ENCODE peak calls at places on chromosome 19, in six cellular contexts. D is stomach, W is GM23338, B is PC-9, E is sigmoid colon, G is brain microvascular endothelial cell. L is an unnamed sample.

GRCh38 chr19:47002106-47002766 is 17.4 kb upstream of the NPAS1 start:
- DNase-seq in D (peak), W (peak), B (no peak), E (no peak), G (no peak), L (no peak)

GRCh38 chr19:38684078-38684861 is 36.8 kb downstream of the ACTN4 start:
- DNase-seq in D (peak), W (no peak), B (peak), E (peak), G (peak), L (peak)

GRCh38 chr19:681029-681626 is 4.9 kb downstream of the FSTL3 start:
- DNase-seq in D (peak), W (peak), B (no peak), E (peak), G (no peak), L (no peak)

GRCh38 chr19:58054792-58055482 is 4.1 kb upstream of the ZNF135 start:
- DNase-seq in D (no peak), W (peak), B (no peak), E (no peak), G (peak), L (no peak)

GRCh38 chr19:58558623-58559274 is 338 bp upstream of the UBE2M start:
- DNase-seq in D (peak), W (peak), B (no peak), E (peak), G (peak), L (peak)

GRCh38 chr19:3743486-3743885 is 18.0 kb downstream of the APBA3 start:
- DNase-seq in D (no peak), W (peak), B (no peak), E (no peak), G (peak), L (no peak)

GRCh38 chr19:45114116-45114515 is 21.1 kb downstream of the PPP1R37 start:
- DNase-seq in D (no peak), W (no peak), B (no peak), E (no peak), G (no peak), L (no peak)

GRCh38 chr19:8504171-8504570 is 1.7 kb upstream of the PRAM1 start:
- DNase-seq in D (no peak), W (no peak), B (no peak), E (no peak), G (no peak), L (no peak)

GRCh38 chr19:4012092-4012974 is 4.8 kb downstream of the PIAS4 start:
- DNase-seq in D (peak), W (no peak), B (no peak), E (peak), G (no peak), L (peak)

GRCh38 chr19:6481541-6482342 is at the start of gene DENND1C:
- DNase-seq in D (peak), W (peak), B (no peak), E (no peak), G (no peak), L (no peak)

GRCh38 chr19:6352381-6353165 is 8.8 kb upstream of the CLPP start:
- DNase-seq in D (no peak), W (no peak), B (peak), E (no peak), G (no peak), L (no peak)

GRCh38 chr19:4014541-4015491 is 7.3 kb downstream of the PIAS4 start:
- DNase-seq in D (peak), W (peak), B (no peak), E (peak), G (no peak), L (no peak)

GRCh38 chr19:41869374-41869955 is 7.6 kb upstream of the CD79A start:
- DNase-seq in D (no peak), W (no peak), B (peak), E (no peak), G (no peak), L (no peak)

GRCh38 chr19:54114340-54114826 is 1.1 kb downstream of the TFPT start:
- DNase-seq in D (peak), W (peak), B (no peak), E (no peak), G (peak), L (no peak)

GRCh38 chr19:16836906-16837362 is 7.7 kb downstream of the SIN3B start:
- DNase-seq in D (no peak), W (no peak), B (no peak), E (no peak), G (no peak), L (no peak)

GRCh38 chr19:50511069-50511822 is at the start of gene JOSD2:
- DNase-seq in D (peak), W (peak), B (peak), E (peak), G (peak), L (peak)
- TF ChIP-seq CTCF in D (no peak), W (no peak), B (no peak), E (no peak), G (no peak), L (no peak)

DNA sequence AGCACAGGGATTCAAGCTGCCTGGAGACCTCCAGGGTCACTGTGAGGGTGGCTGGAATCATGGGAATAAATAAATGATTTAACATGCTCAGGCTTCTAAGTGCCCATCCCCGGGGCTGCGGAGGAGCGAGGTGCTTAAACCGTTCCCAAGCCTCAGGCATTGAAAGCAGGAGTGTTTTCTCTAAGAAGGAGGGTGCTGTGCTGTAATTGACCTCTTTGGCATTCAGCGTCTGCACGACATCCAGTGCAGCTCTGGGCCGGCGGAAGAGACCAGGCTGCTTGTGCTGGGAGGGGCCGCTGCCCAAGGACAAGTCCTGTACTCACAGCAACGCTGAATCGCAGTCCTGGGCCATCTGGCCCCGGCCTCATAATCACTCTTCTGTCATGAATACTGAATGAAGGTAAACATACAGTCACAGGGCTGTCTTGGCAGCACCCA is 24.9 kb downstream of the GPR42 start:
- DNase-seq in D (peak), W (no peak), B (no peak), E (peak), G (no peak), L (no peak)
- TF ChIP-seq CTCF in D (no peak), W (no peak), B (no peak), E (no peak), G (no peak), L (no peak)

GRCh38 chr19:10816691-10817090 is 19.3 kb downstream of the TMED1 start:
- DNase-seq in D (no peak), W (no peak), B (no peak), E (no peak), G (no peak), L (no peak)

GRCh38 chr19:10818306-10819123 is 17.5 kb downstream of the TMED1 start:
- DNase-seq in D (no peak), W (no peak), B (no peak), E (no peak), G (no peak), L (no peak)

GRCh38 chr19:10819124-10820060 is 16.6 kb downstream of the TMED1 start:
- DNase-seq in D (peak), W (no peak), B (no peak), E (no peak), G (no peak), L (no peak)

GRCh38 chr19:10817291-10818038 is 18.5 kb downstream of the TMED1 start:
- DNase-seq in D (peak), W (peak), B (no peak), E (peak), G (peak), L (no peak)

DNA sequence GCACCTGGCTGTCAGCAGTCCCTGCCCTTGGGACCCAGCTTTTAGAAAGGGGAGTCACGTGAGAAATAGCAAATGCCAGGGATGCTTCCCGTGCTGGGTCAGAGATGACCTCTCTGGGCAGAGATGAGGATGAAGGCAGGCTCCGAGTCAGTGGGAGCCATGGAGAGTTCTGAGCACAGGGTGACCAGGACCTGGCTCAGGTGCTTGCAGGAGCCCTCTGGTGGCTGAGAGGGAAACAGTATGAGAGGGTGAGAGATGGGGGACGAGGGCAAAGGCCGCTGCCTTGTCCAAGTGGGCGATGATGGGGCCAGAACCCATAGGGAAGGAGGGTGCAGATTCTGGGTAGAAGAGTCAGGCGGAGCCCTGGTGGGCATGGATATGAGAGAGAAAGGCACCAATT is 15.8 kb downstream of the TMED1 start:
- DNase-seq in D (no peak), W (peak), B (no peak), E (no peak), G (no peak), L (no peak)
- TF ChIP-seq CTCF in D (no peak), W (peak), B (peak), E (no peak), G (peak), L (peak)

GRCh38 chr19:56120002-56120370 is 1.1 kb downstream of the ZNF787 start:
- DNase-seq in D (no peak), W (no peak), B (no peak), E (no peak), G (no peak), L (no peak)

GRCh38 chr19:56120371-56121179 is 520 bp downstream of the ZNF787 start:
- DNase-seq in D (peak), W (peak), B (peak), E (peak), G (peak), L (no peak)

GRCh38 chr19:56119585-56119978 is 1.5 kb downstream of the ZNF787 start:
- DNase-seq in D (peak), W (no peak), B (peak), E (no peak), G (peak), L (no peak)

GRCh38 chr19:56118666-56119584 is 2.2 kb downstream of the ZNF787 start:
- DNase-seq in D (no peak), W (no peak), B (peak), E (no peak), G (no peak), L (no peak)

GRCh38 chr19:56121180-56122167 is at the start of gene ZNF787:
- DNase-seq in D (peak), W (peak), B (peak), E (peak), G (peak), L (peak)
- TF ChIP-seq CTCF in D (no peak), W (no peak), B (no peak), E (no peak), G (peak), L (no peak)

GRCh38 chr19:35748106-35749020 is at the start of gene LIN37:
- DNase-seq in D (peak), W (peak), B (peak), E (peak), G (peak), L (peak)
- TF ChIP-seq CTCF in D (no peak), W (no peak), B (no peak), E (peak), G (peak), L (no peak)

DNA sequence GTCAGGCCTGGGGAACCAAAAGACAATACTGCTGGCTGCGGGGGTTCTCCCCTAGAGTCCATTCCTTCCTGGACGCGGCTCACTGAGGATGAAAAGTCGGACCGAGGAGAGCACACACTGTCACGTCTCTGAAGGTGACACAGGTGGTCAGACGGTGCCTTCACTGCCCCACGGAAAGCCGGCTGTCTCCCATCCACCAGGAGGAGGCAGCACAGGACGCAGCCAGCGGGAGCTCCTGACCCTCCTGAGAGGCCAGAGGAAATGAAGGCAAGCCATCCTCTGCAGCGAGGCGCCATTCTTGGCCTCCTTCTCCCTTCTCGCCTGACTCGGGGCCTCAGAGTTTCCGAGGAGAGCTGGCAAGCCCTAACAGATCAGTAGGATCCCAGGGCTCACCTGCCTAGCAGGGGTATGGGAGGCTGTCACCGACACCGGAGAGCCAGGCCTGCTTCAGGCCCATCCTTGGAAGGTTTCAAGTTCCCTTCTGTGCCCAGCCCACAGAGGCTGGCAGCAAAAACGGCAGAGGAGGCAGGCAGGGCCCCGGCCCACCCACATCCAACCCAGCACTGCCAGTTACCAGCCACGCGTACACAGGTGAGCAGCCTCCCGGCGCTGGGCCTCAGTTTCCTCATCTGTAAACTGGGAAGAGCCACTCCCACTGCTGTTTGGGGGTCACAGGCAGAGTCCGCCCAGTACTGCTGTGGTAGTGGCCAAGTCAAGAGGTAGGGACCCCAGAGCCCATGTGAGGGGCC is 4.5 kb downstream of the REXO1 start:
- DNase-seq in D (no peak), W (peak), B (no peak), E (no peak), G (no peak), L (no peak)
- TF ChIP-seq CTCF in D (no peak), W (peak), B (no peak), E (no peak), G (peak), L (peak)

DNA sequence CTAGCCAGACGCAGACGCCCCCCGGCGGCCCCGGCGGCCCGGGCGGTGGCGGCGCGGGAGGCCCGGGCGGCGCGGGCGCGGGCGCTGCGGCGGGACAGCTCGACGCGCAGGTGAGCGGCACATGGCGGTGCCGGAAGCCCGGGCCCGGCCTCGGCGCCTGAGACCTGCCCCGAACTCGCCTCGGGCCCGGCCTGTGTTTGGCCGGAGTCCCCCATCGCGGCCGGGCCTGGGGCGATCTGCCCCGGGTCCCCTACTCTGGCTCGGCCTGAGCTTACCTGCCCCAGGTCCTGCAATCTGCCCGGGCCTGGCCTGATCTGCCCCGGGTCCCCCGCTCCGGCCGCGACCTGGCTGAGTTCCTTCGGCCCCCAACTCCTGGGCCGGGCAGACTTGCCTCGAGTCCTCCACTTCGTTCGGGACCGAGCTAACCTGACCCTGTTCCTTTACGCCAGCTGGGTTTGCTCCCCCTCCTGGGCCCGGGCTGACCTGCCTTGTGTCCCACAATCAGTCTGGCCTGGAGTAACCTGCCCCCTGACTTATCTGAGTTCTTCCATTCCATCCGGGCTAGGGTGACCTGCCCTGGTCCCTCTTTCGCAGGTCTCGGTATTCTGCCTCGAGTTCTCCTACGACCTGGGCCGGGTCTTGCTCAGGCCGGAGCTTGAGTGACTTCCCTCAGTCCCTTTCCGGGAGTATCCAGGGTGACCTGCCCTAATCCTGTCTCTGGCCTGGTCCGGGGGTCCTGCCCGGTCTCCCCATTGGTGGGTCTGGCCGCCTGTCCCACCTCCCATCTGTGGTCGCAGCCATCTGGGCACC is 777 bp downstream of the UPF1 start:
- DNase-seq in D (no peak), W (peak), B (no peak), E (no peak), G (peak), L (no peak)
- TF ChIP-seq CTCF in D (no peak), W (peak), B (no peak), E (no peak), G (peak), L (peak)

L was measured in retinal pigment epithelial cell.